ENCODE peak calls at places on chromosome 16, in six cellular contexts. I is colonic mucosa; S is NCI-H1417; T is stromal cell of bone marrow; E is M059J; Z is activated CD8-positive, alpha-beta T cell treated with anti-CD3 and anti-CD28 coated beads for 36 hours. R is an unnamed sample.

GRCh38 chr16:56657555-56658430 is at the start of gene MT1F:
- DNase-seq in S (no peak), I (peak; percentile 99), Z (peak; percentile 82), E (peak; percentile 79), T (no peak), R (peak; percentile 99)

GRCh38 chr16:27426423-27427408 is 24.7 kb downstream of the IL21R start:
- DNase-seq in I (peak; percentile 18), E (peak; percentile 90), T (peak; percentile 86), Z (peak; percentile 90), S (no peak), R (no peak)

GRCh38 chr16:19168173-19169080 is at the start of gene SYT17:
- DNase-seq in Z (no peak), S (peak; percentile 81), I (peak; percentile 29), E (no peak), T (no peak), R (peak; percentile 21)

GRCh38 chr16:7443966-7444365 is 111.3 kb downstream of the RBFOX1 start:
- DNase-seq in T (no peak), E (no peak), Z (no peak), S (no peak), I (no peak), R (no peak)

GRCh38 chr16:85520853-85521736 is 92.0 kb upstream of the GSE1 start:
- DNase-seq in S (no peak), T (no peak), I (peak; percentile 93), E (no peak), Z (no peak), R (peak; percentile 94)

GRCh38 chr16:60989592-60989991 is 1046.6 kb downstream of the CDH8 start:
- DNase-seq in E (peak; percentile 34), Z (no peak), I (no peak), T (no peak), S (no peak), R (no peak)

GRCh38 chr16:86044241-86044671 is 145.3 kb downstream of the IRF8 start:
- DNase-seq in S (no peak), E (peak; percentile 39), Z (peak; percentile 72), I (no peak), T (no peak), R (no peak)

GRCh38 chr16:24539850-24540484 is 601 bp downstream of the RBBP6 start:
- DNase-seq in S (no peak), T (no peak), I (peak; percentile 55), E (peak; percentile 51), Z (peak; percentile 56), R (peak; percentile 59)

GRCh38 chr16:17515421-17516210 is 44.9 kb upstream of the XYLT1 start:
- DNase-seq in I (no peak), S (no peak), Z (no peak), E (peak; percentile 91), T (peak; percentile 58), R (no peak)